ENCODE peak calls at places on chromosomes 3 and 15, in four cellular contexts. O is tibial nerve, P is AG10803, T is AG04450. B is an unnamed sample.

GRCh38 chr15:34336947-34337556 is 529 bp downstream of the SLC12A6 start:
- DNase-seq in O (peak), P (no peak), T (no peak), B (no peak)

GRCh38 chr3:195119461-195120198 is 151.3 kb downstream of the XXYLT1 start:
- DNase-seq in O (no peak), P (peak), T (peak), B (peak)

GRCh38 chr3:177419904-177420601 is 222.8 kb upstream of the TBL1XR1 start:
- DNase-seq in O (no peak), P (peak), T (no peak), B (no peak)

GRCh38 chr3:194075802-194076460 is 60.0 kb upstream of the HES1 start:
- DNase-seq in O (no peak), P (no peak), T (no peak), B (no peak)

GRCh38 chr3:115784739-115785571 is 161.6 kb downstream of the GAP43 start:
- DNase-seq in O (no peak), P (peak), T (peak), B (peak)

GRCh38 chr15:55277116-55277564 is 12.5 kb downstream of the RAB27A start:
- DNase-seq in O (no peak), P (no peak), T (peak), B (no peak)

GRCh38 chr3:139561959-139562676 is 22.6 kb upstream of the RBP1 start:
- DNase-seq in O (no peak), P (peak), T (peak), B (peak)

GRCh38 chr3:53243165-53243564 is 12.7 kb downstream of the TKT start:
- DNase-seq in O (no peak), P (peak), T (no peak), B (peak)

GRCh38 chr3:70861855-70862254 is 549.4 kb upstream of the MDFIC2 start:
- DNase-seq in O (no peak), P (peak), T (no peak), B (peak)

GRCh38 chr3:186880392-186880791 is 37.9 kb downstream of the ADIPOQ start:
- DNase-seq in O (no peak), P (no peak), T (no peak), B (no peak)
- H3K4me3 ChIP-seq in O (no peak), P (no peak), T (no peak), B (no peak)

DNA sequence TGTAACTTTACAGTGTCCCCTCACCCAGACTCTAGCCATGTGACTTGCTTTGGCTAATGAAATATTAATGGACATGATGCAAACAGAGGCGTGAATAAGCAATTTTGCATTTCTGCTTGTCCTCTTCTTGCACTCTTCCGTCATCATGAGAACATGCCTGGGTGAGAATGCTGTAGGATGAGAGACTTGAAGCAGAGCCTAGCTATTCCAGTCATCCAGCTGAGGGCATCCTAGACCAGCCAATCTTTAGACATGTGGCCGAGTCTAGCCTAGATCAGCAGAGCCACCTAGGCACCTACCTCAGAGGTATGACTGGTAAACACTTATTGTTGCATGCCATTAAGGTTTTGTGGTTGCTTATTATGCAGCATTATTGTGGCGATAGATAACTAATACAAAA is 450.5 kb upstream of the AZI2 start:
- DNase-seq in O (no peak), P (peak), T (no peak), B (peak)
- TF ChIP-seq CTCF in O (no peak), P (peak), T (no peak), B (peak)

GRCh38 chr3:13018561-13019242 is 54.5 kb downstream of the IQSEC1 start:
- DNase-seq in O (no peak), P (no peak), T (no peak), B (no peak)
- H3K4me3 ChIP-seq in O (no peak), P (peak), T (peak), B (no peak)

DNA sequence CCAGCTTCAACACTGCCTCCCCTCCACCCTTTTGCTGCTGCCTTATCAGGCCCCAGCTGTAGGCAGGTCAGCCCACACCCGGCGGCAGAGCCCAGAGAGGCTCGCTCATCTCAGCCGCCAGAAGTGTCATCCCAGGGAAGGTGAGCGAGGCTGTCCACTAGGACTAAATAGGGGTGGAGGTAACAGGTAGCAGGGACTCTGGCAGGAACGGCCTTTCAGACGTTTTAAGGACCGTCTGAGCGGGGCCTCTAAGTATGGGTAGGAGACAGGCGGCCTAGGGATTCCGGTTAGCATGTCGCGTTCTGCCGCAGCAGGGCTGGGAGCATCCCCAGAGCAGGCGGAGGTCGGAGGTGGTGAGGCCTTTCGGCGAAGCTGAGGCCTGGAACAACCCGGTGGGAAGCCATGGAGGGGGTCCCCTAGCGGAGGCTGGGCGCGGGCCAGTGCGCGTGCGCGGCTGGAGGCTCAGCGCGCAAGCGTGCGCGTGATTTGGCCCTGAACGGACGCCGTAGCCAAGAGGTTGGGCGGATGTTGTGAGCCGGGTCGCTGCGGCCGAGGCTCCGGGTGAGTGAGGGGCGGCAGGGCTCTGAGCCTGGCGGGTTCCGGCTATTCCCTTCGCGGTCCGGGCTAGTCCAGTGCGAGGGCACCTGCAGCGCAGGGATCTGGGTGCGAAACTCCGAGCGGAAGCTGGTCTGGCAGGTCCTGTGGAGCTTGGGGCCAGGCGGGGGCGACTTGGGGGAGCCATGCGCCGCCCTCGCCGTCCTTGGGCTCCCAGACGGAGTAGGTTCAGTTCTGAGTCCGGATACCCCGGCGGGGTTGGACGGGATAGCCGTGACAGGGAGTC is at the start of the genes MST1 and RNF123:
- DNase-seq in O (peak), P (peak), T (peak), B (peak)
- TF ChIP-seq CTCF in O (no peak), P (peak), T (peak), B (peak)

GRCh38 chr15:70323111-70323851 is 225.6 kb upstream of the TLE3 start:
- DNase-seq in O (peak), P (peak), T (no peak), B (no peak)
- H3K4me3 ChIP-seq in O (no peak), P (no peak), T (no peak), B (no peak)

GRCh38 chr15:69475769-69476358 is 23.2 kb downstream of the RPLP1 start:
- DNase-seq in O (peak), P (peak), T (no peak), B (peak)

GRCh38 chr15:69474291-69474690 is 21.7 kb downstream of the RPLP1 start:
- DNase-seq in O (no peak), P (peak), T (no peak), B (peak)

GRCh38 chr15:69472575-69472974 is 20.0 kb downstream of the RPLP1 start:
- DNase-seq in O (no peak), P (no peak), T (no peak), B (no peak)

GRCh38 chr15:69476704-69477473 is 24.3 kb downstream of the RPLP1 start:
- DNase-seq in O (no peak), P (no peak), T (no peak), B (no peak)

GRCh38 chr15:69474846-69475455 is 22.3 kb downstream of the RPLP1 start:
- DNase-seq in O (no peak), P (no peak), T (no peak), B (peak)
- TF ChIP-seq CTCF in O (no peak), P (no peak), T (peak), B (peak)

GRCh38 chr15:85687329-85687728 is 107.4 kb downstream of the KLHL25 start:
- DNase-seq in O (no peak), P (no peak), T (no peak), B (no peak)

GRCh38 chr15:85688703-85689102 is 106.0 kb downstream of the KLHL25 start:
- DNase-seq in O (no peak), P (no peak), T (no peak), B (no peak)

GRCh38 chr15:85685366-85685765 is 109.4 kb downstream of the KLHL25 start:
- DNase-seq in O (no peak), P (no peak), T (no peak), B (no peak)

GRCh38 chr15:85681391-85681790 is 113.3 kb downstream of the KLHL25 start:
- DNase-seq in O (no peak), P (no peak), T (no peak), B (no peak)

DNA sequence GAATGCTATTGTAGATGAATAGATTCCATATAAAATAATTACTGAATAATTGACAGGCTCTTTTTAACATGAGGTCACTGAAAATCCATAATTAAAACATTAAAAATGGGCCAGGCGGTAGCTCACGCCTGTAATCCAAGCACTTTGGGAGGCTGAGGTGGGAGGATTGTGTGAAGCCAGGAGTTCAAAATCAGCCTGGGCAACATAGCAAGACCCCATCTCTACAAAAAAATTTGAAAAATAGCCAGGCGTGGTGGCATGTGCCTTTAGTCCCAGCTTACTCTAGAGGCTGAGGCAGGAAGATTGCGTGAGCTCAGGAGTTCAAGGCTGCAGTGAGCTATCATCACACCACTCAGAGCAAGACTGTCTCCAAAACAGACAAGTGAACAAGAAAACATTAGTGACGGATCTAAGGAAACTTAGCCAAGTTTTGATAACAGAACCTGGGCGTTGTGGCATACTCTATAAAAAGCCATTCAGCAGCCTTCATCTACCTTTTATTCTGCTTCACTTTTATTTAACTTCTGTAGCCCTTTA is 110.5 kb downstream of the KLHL25 start:
- DNase-seq in O (no peak), P (no peak), T (no peak), B (no peak)
- H3K4me3 ChIP-seq in O (no peak), P (no peak), T (no peak), B (no peak)

GRCh38 chr3:143121240-143122088 is 1.9 kb downstream of the CHST2 start:
- DNase-seq in O (no peak), P (peak), T (peak), B (peak)
- TF ChIP-seq CTCF in O (no peak), P (peak), T (peak), B (no peak)